ENCODE peak calls at places on chromosomes 12 and 14, in six cellular contexts. One of them, this sample, is unnamed.

GRCh38 chr12:75632452-75632851 is 121.0 kb upstream of the KRR1 start:
- DNase-seq in Panc1: no peak
- DNase-seq in heart right ventricle: no peak
- DNase-seq in H9: no peak
- DNase-seq in astrocyte of the spinal cord: peak
- DNase-seq in Peyer's patch: no peak
- DNase-seq in this sample: no peak

GRCh38 chr14:105855246-105855892 is 329.0 kb downstream of the TMEM121 start:
- DNase-seq in Peyer's patch: peak
- DNase-seq in astrocyte of the spinal cord: no peak
- DNase-seq in heart right ventricle: no peak
- DNase-seq in H9: peak
- DNase-seq in Panc1: no peak
- DNase-seq in this sample: no peak

GRCh38 chr12:87136330-87136976 is 880.3 kb upstream of the MGAT4C start:
- DNase-seq in Panc1: no peak
- DNase-seq in heart right ventricle: no peak
- DNase-seq in H9: no peak
- DNase-seq in astrocyte of the spinal cord: peak
- DNase-seq in Peyer's patch: no peak
- DNase-seq in this sample: no peak

GRCh38 chr12:91986084-91986483 is 159.6 kb downstream of the BTG1 start:
- DNase-seq in heart right ventricle: no peak
- DNase-seq in Panc1: no peak
- DNase-seq in astrocyte of the spinal cord: no peak
- DNase-seq in H9: no peak
- DNase-seq in Peyer's patch: no peak
- DNase-seq in this sample: no peak

GRCh38 chr12:2609020-2609419 is 185.8 kb upstream of the FKBP4 start:
- DNase-seq in Panc1: no peak
- DNase-seq in heart right ventricle: no peak
- DNase-seq in H9: no peak
- DNase-seq in astrocyte of the spinal cord: no peak
- DNase-seq in Peyer's patch: no peak
- DNase-seq in this sample: no peak

GRCh38 chr14:60485600-60486251 is at the start of gene C14orf39:
- DNase-seq in Peyer's patch: no peak
- DNase-seq in Panc1: no peak
- DNase-seq in H9: peak
- DNase-seq in heart right ventricle: no peak
- DNase-seq in astrocyte of the spinal cord: peak
- DNase-seq in this sample: peak

GRCh38 chr14:70685480-70686197 is 43.9 kb downstream of the TTC9 start:
- DNase-seq in H9: peak
- DNase-seq in heart right ventricle: no peak
- DNase-seq in astrocyte of the spinal cord: peak
- DNase-seq in Peyer's patch: no peak
- DNase-seq in Panc1: no peak
- DNase-seq in this sample: no peak

GRCh38 chr12:67989184-67989965 is at the start of gene IFNG-AS1:
- DNase-seq in H9: no peak
- DNase-seq in astrocyte of the spinal cord: no peak
- DNase-seq in Peyer's patch: peak
- DNase-seq in heart right ventricle: no peak
- DNase-seq in Panc1: no peak
- DNase-seq in this sample: no peak

GRCh38 chr12:109461049-109461845 is 15.9 kb downstream of the KCTD10 start:
- DNase-seq in Peyer's patch: no peak
- DNase-seq in Panc1: no peak
- DNase-seq in heart right ventricle: no peak
- DNase-seq in H9: no peak
- DNase-seq in astrocyte of the spinal cord: peak
- DNase-seq in this sample: no peak

GRCh38 chr12:26798013-26798412 is 35.0 kb downstream of the ITPR2 start:
- DNase-seq in Peyer's patch: peak
- DNase-seq in Panc1: no peak
- DNase-seq in astrocyte of the spinal cord: peak
- DNase-seq in H9: no peak
- DNase-seq in heart right ventricle: no peak
- DNase-seq in this sample: no peak

GRCh38 chr12:42588308-42588836 is 1.2 kb downstream of the PRICKLE1 start:
- DNase-seq in astrocyte of the spinal cord: no peak
- DNase-seq in Panc1: no peak
- DNase-seq in H9: no peak
- DNase-seq in Peyer's patch: no peak
- DNase-seq in heart right ventricle: no peak
- DNase-seq in this sample: no peak

GRCh38 chr12:2198542-2198941 is 145.8 kb downstream of the CACNA1C start:
- DNase-seq in Panc1: no peak
- DNase-seq in H9: peak
- DNase-seq in heart right ventricle: no peak
- DNase-seq in Peyer's patch: no peak
- DNase-seq in astrocyte of the spinal cord: no peak
- DNase-seq in this sample: no peak

GRCh38 chr14:95770777-95771176 is 56.9 kb upstream of the TCL1A start:
- DNase-seq in heart right ventricle: no peak
- DNase-seq in Peyer's patch: no peak
- DNase-seq in Panc1: no peak
- DNase-seq in astrocyte of the spinal cord: no peak
- DNase-seq in H9: no peak
- DNase-seq in this sample: no peak

GRCh38 chr14:68951051-68951797 is 27.9 kb downstream of the ACTN1 start:
- DNase-seq in Peyer's patch: peak
- DNase-seq in heart right ventricle: peak
- DNase-seq in astrocyte of the spinal cord: peak
- DNase-seq in Panc1: peak
- DNase-seq in H9: no peak
- DNase-seq in this sample: no peak

GRCh38 chr12:110253176-110253575 is 27.9 kb upstream of the ATP2A2 start:
- DNase-seq in heart right ventricle: peak
- DNase-seq in Panc1: no peak
- DNase-seq in astrocyte of the spinal cord: peak
- DNase-seq in H9: peak
- DNase-seq in Peyer's patch: no peak
- DNase-seq in this sample: no peak

GRCh38 chr12:10891937-10892336 is 7.9 kb upstream of the PRH1 start:
- DNase-seq in astrocyte of the spinal cord: no peak
- DNase-seq in Peyer's patch: no peak
- DNase-seq in heart right ventricle: no peak
- DNase-seq in H9: no peak
- DNase-seq in Panc1: no peak
- DNase-seq in this sample: no peak

GRCh38 chr14:99679996-99680395 is 4.1 kb upstream of the CYP46A1 start:
- DNase-seq in Peyer's patch: no peak
- DNase-seq in heart right ventricle: no peak
- DNase-seq in astrocyte of the spinal cord: no peak
- DNase-seq in H9: peak
- DNase-seq in Panc1: no peak
- DNase-seq in this sample: no peak
- TF ChIP-seq CTCF in Peyer's patch: no peak
- TF ChIP-seq CTCF in heart right ventricle: no peak
- TF ChIP-seq CTCF in astrocyte of the spinal cord: no peak
- TF ChIP-seq CTCF in H9: no peak
- TF ChIP-seq CTCF in Panc1: no peak
- TF ChIP-seq CTCF in this sample: no peak

GRCh38 chr12:98416845-98417244 is 98.5 kb upstream of the TMPO start:
- DNase-seq in H9: no peak
- DNase-seq in heart right ventricle: no peak
- DNase-seq in Peyer's patch: no peak
- DNase-seq in Panc1: no peak
- DNase-seq in astrocyte of the spinal cord: peak
- DNase-seq in this sample: no peak
- TF ChIP-seq CTCF in H9: peak
- TF ChIP-seq CTCF in heart right ventricle: peak
- TF ChIP-seq CTCF in Peyer's patch: no peak
- TF ChIP-seq CTCF in Panc1: peak
- TF ChIP-seq CTCF in astrocyte of the spinal cord: peak
- TF ChIP-seq CTCF in this sample: no peak

GRCh38 chr14:103880334-103880985 is 33.1 kb upstream of the PPP1R13B start:
- DNase-seq in Peyer's patch: peak
- DNase-seq in Panc1: no peak
- DNase-seq in heart right ventricle: peak
- DNase-seq in astrocyte of the spinal cord: peak
- DNase-seq in H9: no peak
- DNase-seq in this sample: no peak

GRCh38 chr14:103879118-103879569 is 31.8 kb upstream of the PPP1R13B start:
- DNase-seq in astrocyte of the spinal cord: no peak
- DNase-seq in Panc1: no peak
- DNase-seq in heart right ventricle: no peak
- DNase-seq in Peyer's patch: no peak
- DNase-seq in H9: no peak
- DNase-seq in this sample: no peak

GRCh38 chr14:103879570-103880333 is 32.4 kb upstream of the PPP1R13B start:
- DNase-seq in H9: peak
- DNase-seq in Panc1: no peak
- DNase-seq in heart right ventricle: peak
- DNase-seq in astrocyte of the spinal cord: no peak
- DNase-seq in Peyer's patch: no peak
- DNase-seq in this sample: no peak

GRCh38 chr14:103880986-103881926 is 33.9 kb upstream of the PPP1R13B start:
- DNase-seq in astrocyte of the spinal cord: no peak
- DNase-seq in H9: no peak
- DNase-seq in Peyer's patch: no peak
- DNase-seq in heart right ventricle: peak
- DNase-seq in Panc1: no peak
- DNase-seq in this sample: no peak

GRCh38 chr14:103878180-103878579 is 30.8 kb upstream of the PPP1R13B start:
- DNase-seq in heart right ventricle: no peak
- DNase-seq in astrocyte of the spinal cord: no peak
- DNase-seq in H9: no peak
- DNase-seq in Panc1: no peak
- DNase-seq in Peyer's patch: no peak
- DNase-seq in this sample: no peak
- TF ChIP-seq CTCF in heart right ventricle: no peak
- TF ChIP-seq CTCF in astrocyte of the spinal cord: no peak
- TF ChIP-seq CTCF in H9: no peak
- TF ChIP-seq CTCF in Panc1: no peak
- TF ChIP-seq CTCF in Peyer's patch: no peak
- TF ChIP-seq CTCF in this sample: no peak

GRCh38 chr12:94329366-94329765 is 130.3 kb downstream of the CEP83 start:
- DNase-seq in Panc1: no peak
- DNase-seq in Peyer's patch: no peak
- DNase-seq in H9: no peak
- DNase-seq in heart right ventricle: no peak
- DNase-seq in astrocyte of the spinal cord: no peak
- DNase-seq in this sample: no peak
- TF ChIP-seq CTCF in Panc1: peak
- TF ChIP-seq CTCF in Peyer's patch: no peak
- TF ChIP-seq CTCF in H9: no peak
- TF ChIP-seq CTCF in heart right ventricle: no peak
- TF ChIP-seq CTCF in astrocyte of the spinal cord: no peak
- TF ChIP-seq CTCF in this sample: no peak

DNA sequence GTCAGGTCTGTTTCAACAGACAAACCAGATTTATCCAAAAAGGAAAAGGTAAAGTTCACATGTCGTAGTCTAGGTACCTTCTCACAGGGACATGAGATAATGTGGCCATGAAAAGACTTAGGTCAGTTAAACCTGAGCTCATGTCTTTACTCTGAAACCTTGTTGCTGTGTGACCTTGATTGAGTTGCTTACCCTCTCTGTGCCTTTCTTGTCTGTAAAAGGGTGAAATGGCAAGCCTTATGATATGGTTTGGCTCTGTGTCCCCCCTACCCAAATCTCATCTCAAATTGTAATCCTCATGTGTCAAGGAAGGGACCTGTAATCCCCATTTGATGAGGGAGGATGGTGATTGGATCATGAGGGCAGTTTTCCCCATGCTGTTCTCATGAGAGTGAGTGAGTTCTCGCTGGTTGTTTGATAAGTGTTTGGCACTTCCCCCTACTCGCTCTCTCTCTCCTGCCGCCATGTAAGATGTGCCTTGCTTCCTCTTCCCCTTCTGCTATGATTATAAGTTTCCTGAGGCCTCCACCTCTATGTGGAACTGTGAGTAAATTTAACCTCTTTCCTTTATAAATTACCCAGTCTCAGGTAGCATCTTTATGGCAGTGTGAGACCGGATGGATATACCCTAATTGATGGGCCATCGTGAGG is 299.8 kb downstream of the ADGRD1 start:
- DNase-seq in astrocyte of the spinal cord: no peak
- DNase-seq in Panc1: no peak
- DNase-seq in H9: no peak
- DNase-seq in heart right ventricle: no peak
- DNase-seq in Peyer's patch: no peak
- DNase-seq in this sample: no peak
- TF ChIP-seq CTCF in astrocyte of the spinal cord: no peak
- TF ChIP-seq CTCF in Panc1: no peak
- TF ChIP-seq CTCF in H9: no peak
- TF ChIP-seq CTCF in heart right ventricle: no peak
- TF ChIP-seq CTCF in Peyer's patch: no peak
- TF ChIP-seq CTCF in this sample: no peak

GRCh38 chr12:47900480-47901129 is 4.2 kb downstream of the VDR start:
- DNase-seq in astrocyte of the spinal cord: no peak
- DNase-seq in Panc1: no peak
- DNase-seq in heart right ventricle: no peak
- DNase-seq in Peyer's patch: no peak
- DNase-seq in H9: peak
- DNase-seq in this sample: no peak
- TF ChIP-seq CTCF in astrocyte of the spinal cord: no peak
- TF ChIP-seq CTCF in Panc1: no peak
- TF ChIP-seq CTCF in heart right ventricle: no peak
- TF ChIP-seq CTCF in Peyer's patch: no peak
- TF ChIP-seq CTCF in H9: peak
- TF ChIP-seq CTCF in this sample: no peak

DNA sequence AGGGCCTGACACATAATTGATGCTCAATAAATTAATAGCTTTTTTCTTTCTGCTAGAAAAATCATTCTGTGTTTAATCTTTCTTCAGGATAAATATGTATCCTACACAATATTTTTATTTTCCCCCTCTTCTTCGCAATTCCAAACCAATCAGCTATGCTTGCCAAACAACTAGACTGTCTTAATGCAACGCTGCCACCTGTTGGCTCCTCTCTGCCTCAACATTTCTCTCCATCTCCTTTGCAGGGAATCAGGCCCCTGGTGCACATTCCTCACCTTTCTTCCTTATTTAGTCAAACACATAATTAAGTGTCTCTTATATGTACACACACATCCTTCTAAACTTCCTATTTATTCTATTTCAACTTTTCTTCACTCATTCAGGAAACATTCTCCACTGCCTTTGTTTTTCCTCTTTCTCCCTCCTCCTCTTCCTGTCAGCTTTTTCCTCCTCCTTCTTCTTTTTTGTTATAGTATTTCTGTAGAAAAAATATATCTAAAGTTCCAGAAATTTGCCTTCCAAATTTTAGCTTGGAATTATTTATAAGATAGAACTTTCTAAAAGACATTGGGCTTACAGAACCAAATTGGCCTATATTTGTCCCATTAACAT is 406.0 kb downstream of the PRKD1 start:
- DNase-seq in heart right ventricle: no peak
- DNase-seq in astrocyte of the spinal cord: no peak
- DNase-seq in H9: peak
- DNase-seq in Panc1: no peak
- DNase-seq in Peyer's patch: no peak
- DNase-seq in this sample: peak
- TF ChIP-seq CTCF in heart right ventricle: no peak
- TF ChIP-seq CTCF in astrocyte of the spinal cord: peak
- TF ChIP-seq CTCF in H9: peak
- TF ChIP-seq CTCF in Panc1: peak
- TF ChIP-seq CTCF in Peyer's patch: no peak
- TF ChIP-seq CTCF in this sample: no peak